ENCODE peak calls at places on chromosome 13, in nine cellular contexts. R, J, P, C, N, I, V, S and E are unnamed samples.

GRCh38 chr13:43785681-43786471 is 896 bp downstream of the ENOX1 start:
- DNase-seq in N (peak), J (peak), C (peak), V (peak), I (no peak), P (peak), R (peak), S (peak), E (peak)

GRCh38 chr13:32984857-32985626 is 31.2 kb upstream of the KL start:
- DNase-seq in J (no peak), V (no peak), N (peak), S (no peak), I (no peak), P (peak), C (peak), R (no peak), E (no peak)

GRCh38 chr13:28753208-28753892 is 34.6 kb upstream of the SLC46A3 start:
- DNase-seq in R (no peak), C (peak), V (no peak), P (peak), I (no peak), S (peak), J (no peak), N (no peak), E (no peak)

GRCh38 chr13:35231426-35231825 is 245.1 kb downstream of the MAB21L1 start:
- DNase-seq in S (no peak), P (no peak), N (no peak), C (no peak), I (no peak), J (no peak), R (no peak), V (no peak), E (no peak)

GRCh38 chr13:41244555-41244954 is 18.8 kb downstream of the MTRF1 start:
- DNase-seq in J (no peak), P (no peak), I (no peak), S (no peak), C (no peak), N (no peak), R (no peak), V (no peak), E (no peak)

GRCh38 chr13:38350114-38350617 is 515 bp downstream of the UFM1 start:
- DNase-seq in S (peak), R (no peak), J (no peak), I (no peak), V (no peak), N (no peak), C (peak), P (no peak), E (no peak)

GRCh38 chr13:40595693-40596092 is 70.7 kb downstream of the FOXO1 start:
- DNase-seq in C (no peak), P (no peak), S (no peak), I (no peak), R (no peak), J (no peak), V (no peak), N (no peak), E (no peak)

GRCh38 chr13:113904411-113904810 is 40.5 kb upstream of the GAS6 start:
- DNase-seq in V (no peak), C (peak), J (no peak), R (peak), P (no peak), I (no peak), N (no peak), S (peak), E (peak)

GRCh38 chr13:41053384-41053826 is 7.9 kb upstream of the WBP4 start:
- DNase-seq in I (no peak), P (no peak), C (no peak), N (no peak), V (no peak), S (no peak), J (no peak), R (no peak), E (no peak)

GRCh38 chr13:108923386-108924061 is 294.1 kb downstream of the MYO16 start:
- DNase-seq in S (no peak), J (no peak), V (no peak), N (no peak), R (no peak), P (no peak), C (no peak), I (no peak), E (no peak)

GRCh38 chr13:99626461-99627082 is 125.3 kb downstream of the TM9SF2 start:
- DNase-seq in V (no peak), C (no peak), S (no peak), I (no peak), J (no peak), R (no peak), N (no peak), P (peak), E (no peak)

GRCh38 chr13:50388481-50388880 is 373.2 kb downstream of the KCNRG start:
- DNase-seq in S (peak), C (no peak), J (no peak), I (no peak), P (no peak), N (no peak), R (no peak), V (no peak), E (no peak)

GRCh38 chr13:105719861-105720260 is 815.6 kb downstream of the EFNB2 start:
- DNase-seq in J (no peak), P (no peak), C (no peak), V (no peak), S (no peak), I (no peak), R (no peak), N (no peak), E (no peak)

GRCh38 chr13:26920614-26921355 is 160.2 kb upstream of the GPR12 start:
- DNase-seq in P (no peak), N (no peak), R (no peak), I (no peak), J (no peak), S (no peak), V (no peak), C (no peak), E (no peak)

GRCh38 chr13:62193919-62194318 is 778.3 kb upstream of the PCDH20 start:
- DNase-seq in P (peak), J (no peak), I (no peak), S (no peak), R (no peak), N (no peak), C (no peak), V (no peak), E (no peak)

GRCh38 chr13:86563308-86563707 is 764.1 kb upstream of the SLITRK6 start:
- DNase-seq in N (no peak), P (peak), C (no peak), J (no peak), R (no peak), I (no peak), V (no peak), S (no peak), E (peak)

GRCh38 chr13:90882551-90882950 is 464.9 kb upstream of the MIR17HG start:
- DNase-seq in I (no peak), V (no peak), S (no peak), R (no peak), C (no peak), N (no peak), P (no peak), J (no peak), E (no peak)

GRCh38 chr13:40096357-40096911 is 441.0 kb downstream of the COG6 start:
- DNase-seq in S (peak), J (no peak), C (no peak), V (no peak), N (peak), I (peak), P (no peak), R (no peak), E (no peak)

GRCh38 chr13:99151516-99151915 is 49.1 kb upstream of the UBAC2 start:
- DNase-seq in C (no peak), I (no peak), P (peak), J (no peak), R (no peak), S (no peak), N (no peak), V (no peak), E (no peak)

GRCh38 chr13:31274345-31274870 is 74.6 kb downstream of the B3GLCT start:
- DNase-seq in R (no peak), S (no peak), J (no peak), N (no peak), V (no peak), C (no peak), I (no peak), P (no peak), E (no peak)

GRCh38 chr13:47232516-47232915 is 335.7 kb upstream of the HTR2A start:
- DNase-seq in I (no peak), S (no peak), C (no peak), N (no peak), V (no peak), J (no peak), P (no peak), R (no peak), E (no peak)

GRCh38 chr13:27371932-27372331 is 52.5 kb upstream of the GTF3A start:
- DNase-seq in R (no peak), P (no peak), I (no peak), V (no peak), N (no peak), S (no peak), J (no peak), C (no peak), E (no peak)

GRCh38 chr13:40208517-40208916 is 457.9 kb downstream of the FOXO1 start:
- DNase-seq in C (no peak), J (no peak), I (no peak), V (no peak), S (no peak), P (no peak), R (no peak), N (no peak), E (no peak)

GRCh38 chr13:107203146-107203847 is 635.4 kb upstream of the ARGLU1 start:
- DNase-seq in R (no peak), J (no peak), V (no peak), N (no peak), I (no peak), P (peak), C (peak), S (peak), E (no peak)

GRCh38 chr13:101535192-101535746 is 82.8 kb downstream of the ITGBL1 start:
- DNase-seq in S (no peak), N (no peak), R (no peak), J (no peak), I (no peak), P (no peak), C (no peak), V (no peak), E (no peak)